ENCODE peak calls at places on chromosomes 13 and 19, in five cellular contexts. C, H, L, X and A are unnamed samples.
A peak's percentile ranks its signal among the peaks of the same experiment; 100 is the strongest.

GRCh38 chr13:48446454-48446853 is 33.5 kb upstream of the LPAR6 start:
- DNase-seq in C (no peak), H (no peak), L (no peak), X (no peak), A (peak; percentile 28)

GRCh38 chr13:20825476-20825875 is 51.7 kb upstream of the EEF1AKMT1 start:
- DNase-seq in C (no peak), H (no peak), L (no peak), X (no peak), A (peak; percentile 50)

GRCh38 chr13:109677206-109677605 is 109.2 kb downstream of the IRS2 start:
- DNase-seq in C (no peak), H (no peak), L (no peak), X (no peak), A (no peak)

GRCh38 chr13:59413121-59413520 is 750.6 kb downstream of the DIAPH3 start:
- DNase-seq in C (no peak), H (no peak), L (no peak), X (no peak), A (no peak)

GRCh38 chr19:39582442-39582841 is 19.9 kb upstream of the LGALS13 start:
- DNase-seq in C (no peak), H (no peak), L (no peak), X (no peak), A (no peak)

GRCh38 chr13:74450976-74451375 is 316.8 kb upstream of the KLF12 start:
- DNase-seq in C (no peak), H (no peak), L (no peak), X (no peak), A (peak; percentile 15)

GRCh38 chr19:48615145-48616040 is 517 bp upstream of the FAM83E start:
- DNase-seq in C (no peak), H (no peak), L (no peak), X (peak; percentile 74), A (no peak)

GRCh38 chr19:51027873-51028272 is 1.5 kb upstream of the KLK11 start:
- DNase-seq in C (no peak), H (no peak), L (no peak), X (no peak), A (no peak)

GRCh38 chr19:40256511-40256910 is 28.6 kb downstream of the AKT2 start:
- DNase-seq in C (no peak), H (no peak), L (no peak), X (no peak), A (no peak)

GRCh38 chr19:16518483-16519229 is 22.5 kb downstream of the C19orf44 start:
- DNase-seq in C (no peak), H (no peak), L (no peak), X (peak; percentile 85), A (no peak)

GRCh38 chr13:46662690-46663089 is 109.7 kb downstream of the LRCH1 start:
- DNase-seq in C (no peak), H (no peak), L (no peak), X (no peak), A (no peak)

GRCh38 chr19:13382633-13382938 is 123.7 kb downstream of the CACNA1A start:
- DNase-seq in C (no peak), H (no peak), L (no peak), X (no peak), A (no peak)

GRCh38 chr19:49894879-49895565 is 1.7 kb downstream of the IL4I1 start:
- DNase-seq in C (no peak), H (no peak), L (no peak), X (peak; percentile 58), A (no peak)

GRCh38 chr19:14440049-14440448 is 6.9 kb downstream of the PKN1 start:
- DNase-seq in C (no peak), H (peak; percentile 34), L (no peak), X (no peak), A (no peak)

GRCh38 chr19:41309225-41310030 is 544 bp upstream of the CCDC97 start:
- DNase-seq in C (no peak), H (no peak), L (no peak), X (no peak), A (no peak)

GRCh38 chr13:97712770-97713169 is 240.7 kb upstream of the IPO5 start:
- DNase-seq in C (no peak), H (no peak), L (no peak), X (no peak), A (no peak)

GRCh38 chr13:42815686-42816085 is 34.3 kb downstream of the FAM216B start:
- DNase-seq in C (no peak), H (no peak), L (no peak), X (no peak), A (no peak)

GRCh38 chr13:107562222-107562621 is 653.1 kb downstream of the LIG4 start:
- DNase-seq in C (no peak), H (no peak), L (no peak), X (peak; percentile 22), A (no peak)

GRCh38 chr13:73809561-73809960 is 324.6 kb downstream of the KLF12 start:
- DNase-seq in C (no peak), H (no peak), L (no peak), X (no peak), A (peak; percentile 28)

GRCh38 chr13:32783067-32783466 is 196.8 kb downstream of the PDS5B start:
- DNase-seq in C (no peak), H (no peak), L (no peak), X (no peak), A (no peak)

GRCh38 chr13:112814905-112815585 is 125.2 kb downstream of the ATP11A start:
- DNase-seq in C (no peak), H (no peak), L (no peak), X (no peak), A (no peak)

GRCh38 chr13:58907347-58907746 is 1256.4 kb downstream of the DIAPH3 start:
- DNase-seq in C (no peak), H (no peak), L (no peak), X (no peak), A (no peak)

GRCh38 chr19:29378126-29378525 is 147.7 kb upstream of the VSTM2B start:
- DNase-seq in C (no peak), H (no peak), L (no peak), X (peak; percentile 10), A (no peak)

GRCh38 chr13:111371211-111371610 is 50.8 kb downstream of the TEX29 start:
- DNase-seq in C (no peak), H (no peak), L (no peak), X (no peak), A (no peak)